ENCODE peak calls at places on chromosomes 2 and 18, in five cellular contexts. X is cardiac muscle cell; M is stimulated activated naive CD8-positive, alpha-beta T cell treated with anti-CD3 and anti-CD28 coated beads, Interleukin-15, amount 100 ng/mL, for 72 hours; W is activated T-cell treated with anti-CD3 and anti-CD28 coated beads, Interleukin-2, amount 50 U/mL, for 24 hours; V is NCI-H748 treated with DMSO at 0.1 percent for 48 hours. H is an unnamed sample.
A peak's percentile ranks its signal among the peaks of the same experiment; 100 is the strongest.

GRCh38 chr2:27752551-27753237 is 18.8 kb upstream of the MRPL33 start:
- DNase-seq in V (peak; percentile 62), M (no peak), X (no peak), W (peak; percentile 18), H (peak; percentile 76)

GRCh38 chr2:227374158-227374557 is 4.9 kb downstream of the TM4SF20 start:
- DNase-seq in X (peak; percentile 89), M (peak; percentile 57), V (no peak), W (peak; percentile 46), H (no peak)

GRCh38 chr18:8701546-8702118 is 3.7 kb upstream of the MTCL1 start:
- DNase-seq in X (peak; percentile 90), W (no peak), M (no peak), V (no peak), H (no peak)

GRCh38 chr2:241066171-241066892 is 35.8 kb downstream of the MTERF4 start:
- DNase-seq in W (no peak), V (no peak), X (no peak), M (no peak), H (peak; percentile 42)

GRCh38 chr2:145108385-145108784 is 588.5 kb upstream of the ZEB2 start:
- DNase-seq in W (no peak), V (no peak), M (no peak), X (no peak), H (no peak)

GRCh38 chr18:9348079-9348671 is 13.6 kb downstream of the TWSG1 start:
- DNase-seq in M (no peak), W (no peak), X (peak; percentile 59), V (no peak), H (no peak)

GRCh38 chr2:223989860-223990237 is 32.6 kb downstream of the MRPL44 start:
- DNase-seq in M (no peak), V (no peak), X (no peak), W (no peak), H (peak; percentile 36)

GRCh38 chr2:111691164-111691895 is 192.7 kb downstream of the ANAPC1 start:
- DNase-seq in M (no peak), X (no peak), W (no peak), V (no peak), H (no peak)

GRCh38 chr2:148594216-148594615 is 50.3 kb upstream of the EPC2 start:
- DNase-seq in M (no peak), W (no peak), V (no peak), X (no peak), H (no peak)

GRCh38 chr2:234451242-234451641 is 45.6 kb downstream of the ARL4C start:
- DNase-seq in W (no peak), M (no peak), V (no peak), X (no peak), H (no peak)

GRCh38 chr18:79949571-79950439 is 1.6 kb downstream of the SLC66A2 start:
- DNase-seq in V (no peak), X (no peak), M (no peak), W (peak; percentile 24), H (no peak)

GRCh38 chr2:196101325-196101981 is 32.8 kb upstream of the DNAH7 start:
- DNase-seq in X (peak; percentile 43), W (peak; percentile 54), M (peak; percentile 45), V (no peak), H (no peak)

GRCh38 chr2:7867858-7868257 is 814.0 kb upstream of the ID2 start:
- DNase-seq in W (no peak), V (no peak), M (no peak), X (no peak), H (no peak)

GRCh38 chr2:158125756-158126498 is 24.3 kb downstream of the UPP2 start:
- DNase-seq in W (no peak), M (no peak), X (no peak), V (no peak), H (no peak)

GRCh38 chr2:237498341-237498740 is 11.3 kb downstream of the MLPH start:
- DNase-seq in X (no peak), V (no peak), W (no peak), M (no peak), H (no peak)

GRCh38 chr2:65364986-65365733 is 67.2 kb downstream of the SPRED2 start:
- DNase-seq in W (no peak), V (no peak), X (no peak), M (no peak), H (no peak)

GRCh38 chr18:70419526-70419925 is 130.7 kb downstream of the SOCS6 start:
- DNase-seq in X (peak; percentile 88), W (no peak), M (no peak), V (no peak), H (no peak)

GRCh38 chr2:168600970-168601369 is 144.9 kb downstream of the CERS6 start:
- DNase-seq in X (no peak), V (no peak), M (no peak), W (no peak), H (no peak)

GRCh38 chr2:21656330-21657075 is 532.7 kb downstream of the TDRD15 start:
- DNase-seq in M (no peak), X (no peak), V (no peak), W (no peak), H (no peak)

GRCh38 chr18:55096261-55097026 is 137.2 kb upstream of the CCDC68 start:
- DNase-seq in M (no peak), X (peak; percentile 83), V (peak; percentile 21), W (no peak), H (peak; percentile 31)

GRCh38 chr2:120866483-120867140 is 130.9 kb downstream of the GLI2 start:
- DNase-seq in W (no peak), V (no peak), X (no peak), M (no peak), H (no peak)

GRCh38 chr2:197239434-197239833 is 71.1 kb downstream of the ANKRD44 start:
- DNase-seq in X (no peak), W (no peak), V (no peak), M (no peak), H (no peak)

GRCh38 chr18:60663060-60663989 is 290.8 kb upstream of the MC4R start:
- DNase-seq in M (no peak), W (no peak), X (no peak), V (no peak), H (no peak)

GRCh38 chr2:238952261-238952924 is 104.5 kb downstream of the TWIST2 start:
- DNase-seq in X (no peak), M (no peak), W (no peak), V (no peak), H (no peak)

GRCh38 chr2:120815292-120815691 is 79.6 kb downstream of the GLI2 start:
- DNase-seq in W (no peak), V (no peak), X (no peak), M (no peak), H (no peak)

GRCh38 chr2:66318009-66318561 is 116.8 kb upstream of the MEIS1 start:
- DNase-seq in V (no peak), X (no peak), M (no peak), W (no peak), H (peak; percentile 25)

GRCh38 chr18:13369756-13370510 is 151.4 kb downstream of the LDLRAD4 start:
- DNase-seq in V (no peak), M (no peak), X (no peak), W (peak; percentile 34), H (no peak)

GRCh38 chr2:238506669-238507068 is 79.9 kb downstream of the ASB1 start:
- DNase-seq in X (no peak), W (no peak), V (no peak), M (no peak), H (no peak)